ENCODE peak calls at places on chromosome 12, in ten cellular contexts. A, N, R, D, G, X, T, M, P and H are unnamed samples.

GRCh38 chr12:130070017-130070653 is 92.1 kb upstream of the FZD10 start:
- DNase-seq in A (no peak), N (no peak), R (no peak), D (no peak), G (no peak), X (no peak), T (no peak), M (no peak), P (no peak), H (peak)

GRCh38 chr12:121190523-121191031 is 19.4 kb upstream of the P2RX4 start:
- DNase-seq in A (peak), N (peak), R (no peak), D (no peak), G (peak), X (no peak), T (no peak), M (no peak), P (peak), H (no peak)

GRCh38 chr12:18332173-18332572 is 70.9 kb downstream of the PIK3C2G start:
- DNase-seq in A (no peak), N (no peak), R (no peak), D (no peak), G (no peak), X (no peak), T (no peak), M (no peak), P (no peak), H (no peak)

GRCh38 chr12:123471374-123472068 is 13.6 kb downstream of the SNRNP35 start:
- DNase-seq in A (peak), N (peak), R (no peak), D (no peak), G (peak), X (no peak), T (no peak), M (no peak), P (peak), H (peak)

GRCh38 chr12:110760204-110760609 is 17.5 kb upstream of the PPP1CC start:
- DNase-seq in A (no peak), N (no peak), R (no peak), D (no peak), G (no peak), X (peak), T (no peak), M (no peak), P (no peak), H (no peak)

GRCh38 chr12:27866382-27867101 is 86.5 kb upstream of the MANSC4 start:
- DNase-seq in A (peak), N (peak), R (no peak), D (no peak), G (peak), X (no peak), T (no peak), M (no peak), P (peak), H (no peak)

GRCh38 chr12:76810690-76811434 is 46.9 kb downstream of the ZDHHC17 start:
- DNase-seq in A (no peak), N (no peak), R (no peak), D (no peak), G (no peak), X (no peak), T (no peak), M (no peak), P (peak), H (no peak)

GRCh38 chr12:10067942-10068341 is 30.8 kb downstream of the CLEC1A start:
- DNase-seq in A (peak), N (peak), R (no peak), D (no peak), G (no peak), X (no peak), T (no peak), M (no peak), P (no peak), H (no peak)

GRCh38 chr12:96698965-96699364 is 208.1 kb upstream of the NEDD1 start:
- DNase-seq in A (no peak), N (no peak), R (no peak), D (no peak), G (no peak), X (no peak), T (no peak), M (no peak), P (no peak), H (no peak)

GRCh38 chr12:53499261-53500118 is at the start of gene MAP3K12:
- DNase-seq in A (peak), N (peak), R (peak), D (no peak), G (peak), X (peak), T (peak), M (peak), P (peak), H (peak)

GRCh38 chr12:60402996-60403395 is 807.2 kb downstream of the SLC16A7 start:
- DNase-seq in A (no peak), N (no peak), R (no peak), D (no peak), G (no peak), X (no peak), T (no peak), M (no peak), P (no peak), H (no peak)

GRCh38 chr12:132227782-132228417 is 83.6 kb downstream of the NOC4L start:
- DNase-seq in A (no peak), N (no peak), R (no peak), D (no peak), G (no peak), X (peak), T (no peak), M (no peak), P (no peak), H (no peak)

GRCh38 chr12:78293039-78293686 is 462.5 kb downstream of the NAV3 start:
- DNase-seq in A (peak), N (peak), R (no peak), D (no peak), G (peak), X (no peak), T (no peak), M (no peak), P (peak), H (no peak)
- H3K4me3 ChIP-seq in A (no peak), N (no peak), R (no peak), D (no peak), G (no peak), X (no peak), T (no peak), M (no peak), P (no peak), H (no peak)

DNA sequence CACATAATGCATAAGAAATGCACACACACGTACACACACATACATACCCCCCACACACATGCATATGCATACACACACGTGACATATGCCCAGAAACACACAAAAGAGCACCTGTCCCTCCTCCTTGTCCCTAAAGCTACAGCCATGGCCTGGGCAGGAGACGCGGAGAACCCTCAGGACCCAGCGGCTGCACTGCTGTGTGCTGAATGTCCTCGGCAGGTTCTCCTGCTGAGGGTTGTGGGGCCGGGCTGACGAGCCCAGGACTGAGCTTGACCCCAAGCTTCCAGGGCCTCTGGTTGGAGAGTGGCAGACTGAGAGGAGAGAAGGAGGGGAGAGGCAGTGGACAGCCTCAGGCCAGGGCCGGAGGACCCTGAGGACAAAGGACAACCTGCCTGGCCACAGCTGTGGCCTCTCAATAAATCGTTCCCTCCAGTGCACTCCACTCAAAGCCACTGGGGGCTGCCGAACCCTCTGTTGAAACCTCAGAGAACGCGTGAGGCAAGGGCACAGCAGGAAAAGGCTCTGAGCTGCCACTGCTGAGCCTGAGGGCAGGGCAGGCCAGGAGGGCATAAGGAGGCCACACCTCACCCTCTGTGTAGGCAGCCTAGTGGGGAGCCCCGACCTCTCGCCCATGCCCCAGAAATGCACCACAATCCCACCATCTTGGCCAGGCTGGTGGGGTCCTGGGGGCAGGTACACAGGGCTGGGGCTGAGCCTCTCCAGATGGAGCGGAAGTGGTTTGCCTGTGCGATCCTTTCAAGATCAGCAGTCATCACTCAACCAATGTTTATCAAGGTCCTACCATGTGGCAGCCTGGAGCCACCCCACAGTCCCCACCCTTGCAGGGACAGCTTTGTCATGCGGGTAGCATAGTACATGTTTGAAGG is 3.1 kb downstream of the CACNA2D4 start:
- DNase-seq in A (no peak), N (no peak), R (no peak), D (no peak), G (no peak), X (peak), T (peak), M (peak), P (peak), H (peak)
- H3K4me3 ChIP-seq in A (no peak), N (no peak), R (no peak), D (no peak), G (no peak), X (no peak), T (no peak), M (no peak), P (no peak), H (no peak)

DNA sequence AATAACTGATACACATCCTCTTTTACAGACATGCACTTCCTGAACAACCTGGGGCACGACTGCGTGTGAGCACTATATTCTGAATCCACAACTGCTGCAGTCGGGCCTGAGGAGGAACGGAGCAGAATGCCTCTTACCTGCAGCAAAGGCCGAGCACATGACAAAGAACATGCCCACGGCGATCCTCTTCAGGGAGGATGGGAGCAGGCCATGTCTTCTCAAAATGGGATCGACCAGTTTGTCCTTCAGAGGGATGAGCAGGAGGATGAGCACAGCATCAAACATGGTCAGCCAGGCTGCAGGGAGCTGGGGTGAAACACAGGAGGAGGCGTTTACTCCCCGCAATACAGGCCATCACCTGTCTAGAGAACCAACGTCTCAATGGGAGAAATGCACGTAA is 15.1 kb downstream of the SLC15A4 start:
- DNase-seq in A (no peak), N (no peak), R (no peak), D (no peak), G (no peak), X (no peak), T (no peak), M (no peak), P (no peak), H (no peak)
- H3K4me3 ChIP-seq in A (no peak), N (no peak), R (no peak), D (no peak), G (no peak), X (no peak), T (no peak), M (no peak), P (no peak), H (no peak)

DNA sequence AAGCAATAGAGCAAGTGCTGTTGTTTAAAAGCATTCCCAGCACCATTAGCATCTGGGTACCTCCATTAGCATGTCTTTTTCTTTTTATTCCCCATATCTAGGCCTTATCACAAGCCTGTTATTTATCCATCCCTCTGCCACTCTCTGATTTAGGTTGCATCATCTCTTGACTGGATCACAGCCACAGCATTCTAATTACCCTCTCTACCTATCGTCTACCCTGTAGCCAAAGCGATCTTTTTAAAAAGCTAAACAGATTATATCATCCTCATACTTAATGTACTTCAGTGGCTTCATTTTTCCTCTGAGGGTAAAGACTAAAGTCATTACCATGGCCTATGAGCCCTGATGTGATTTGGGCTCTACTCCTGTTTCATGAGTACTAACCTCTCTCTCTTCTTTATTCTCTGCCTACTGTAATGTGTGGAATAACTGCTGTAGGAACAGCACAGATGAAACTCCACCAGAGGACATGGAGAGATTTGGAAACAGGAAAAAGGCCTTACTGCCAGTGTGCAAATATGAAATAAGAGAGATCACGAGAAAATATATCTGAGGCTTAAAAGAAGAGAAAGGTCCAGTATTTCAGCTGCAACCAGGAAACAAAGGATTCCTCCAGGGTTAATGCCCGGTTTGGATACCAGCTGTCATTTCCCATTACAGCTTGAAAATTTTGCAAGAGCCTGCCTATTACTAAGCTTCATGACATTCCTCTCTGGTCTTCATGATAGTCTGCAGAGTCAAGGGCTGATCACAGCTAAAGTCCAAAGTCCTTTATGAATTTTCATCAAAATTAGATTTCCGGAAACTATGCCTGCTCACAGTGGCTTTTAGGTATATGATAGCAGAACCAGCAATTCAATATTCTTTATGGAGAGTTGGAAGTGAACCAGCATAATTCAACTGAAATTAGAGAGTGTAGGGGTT is 422.5 kb upstream of the PDE3A start:
- DNase-seq in A (peak), N (peak), R (no peak), D (no peak), G (peak), X (no peak), T (no peak), M (no peak), P (no peak), H (no peak)
- H3K4me3 ChIP-seq in A (no peak), N (no peak), R (no peak), D (no peak), G (no peak), X (no peak), T (no peak), M (no peak), P (no peak), H (no peak)

GRCh38 chr12:75672212-75672611 is 160.8 kb upstream of the KRR1 start:
- DNase-seq in A (no peak), N (no peak), R (no peak), D (no peak), G (no peak), X (no peak), T (no peak), M (no peak), P (no peak), H (no peak)
- H3K4me3 ChIP-seq in A (no peak), N (no peak), R (no peak), D (no peak), G (no peak), X (no peak), T (no peak), M (no peak), P (no peak), H (no peak)

GRCh38 chr12:14771651-14772137 is 31.6 kb downstream of the WBP11 start:
- DNase-seq in A (no peak), N (no peak), R (no peak), D (no peak), G (no peak), X (no peak), T (peak), M (peak), P (no peak), H (no peak)
- H3K4me3 ChIP-seq in A (no peak), N (no peak), R (peak), D (no peak), G (peak), X (no peak), T (peak), M (peak), P (peak), H (no peak)